ENCODE peak calls at places on chromosomes 16 and 17, in four cellular contexts. J is A549, I is SK-N-SH, X is HepG2. L is an unnamed sample.

GRCh38 chr17:69540356-69540755 is 125.9 kb downstream of the MAP2K6 start:
- DNase-seq in J (no peak), I (no peak), X (no peak), L (no peak)

GRCh38 chr17:73160980-73161630 is 3.7 kb upstream of the SSTR2 start:
- DNase-seq in J (no peak), I (no peak), X (no peak), L (no peak)

GRCh38 chr17:48663134-48663924 is 37.2 kb upstream of the HOXB9 start:
- DNase-seq in J (no peak), I (no peak), X (no peak), L (no peak)

GRCh38 chr17:50186661-50187402 is 14.6 kb downstream of the COL1A1 start:
- DNase-seq in J (no peak), I (no peak), X (no peak), L (no peak)

GRCh38 chr16:89482087-89482823 is 8.1 kb downstream of the ANKRD11 start:
- DNase-seq in J (no peak), I (no peak), X (no peak), L (no peak)

GRCh38 chr17:76758570-76758969 is 20.7 kb downstream of the MFSD11 start:
- DNase-seq in J (no peak), I (no peak), X (no peak), L (no peak)

GRCh38 chr17:12553625-12554024 is 112.1 kb upstream of the MYOCD start:
- DNase-seq in J (no peak), I (no peak), X (no peak), L (no peak)

GRCh38 chr17:82289822-82290541 is 16.5 kb upstream of the CSNK1D start:
- DNase-seq in J (no peak), I (no peak), X (peak; percentile 53), L (no peak)

GRCh38 chr17:56260421-56260820 is 107.1 kb downstream of the ANKFN1 start:
- DNase-seq in J (no peak), I (no peak), X (no peak), L (no peak)

GRCh38 chr17:61283043-61283442 is 116.6 kb upstream of the TBX2 start:
- DNase-seq in J (no peak), I (no peak), X (no peak), L (no peak)

GRCh38 chr17:61286449-61286848 is 113.2 kb upstream of the TBX2 start:
- DNase-seq in J (no peak), I (no peak), X (no peak), L (no peak)

GRCh38 chr17:61284174-61284573 is 115.5 kb upstream of the TBX2 start:
- DNase-seq in J (no peak), I (no peak), X (no peak), L (no peak)

GRCh38 chr17:61284746-61285145 is 114.9 kb upstream of the TBX2 start:
- DNase-seq in J (no peak), I (no peak), X (no peak), L (no peak)

GRCh38 chr17:61285483-61286320 is 113.9 kb upstream of the TBX2 start:
- DNase-seq in J (no peak), I (no peak), X (no peak), L (no peak)
- TF ChIP-seq PBX3 in J (no peak), I (no peak), X (no peak), L (no peak)

DNA sequence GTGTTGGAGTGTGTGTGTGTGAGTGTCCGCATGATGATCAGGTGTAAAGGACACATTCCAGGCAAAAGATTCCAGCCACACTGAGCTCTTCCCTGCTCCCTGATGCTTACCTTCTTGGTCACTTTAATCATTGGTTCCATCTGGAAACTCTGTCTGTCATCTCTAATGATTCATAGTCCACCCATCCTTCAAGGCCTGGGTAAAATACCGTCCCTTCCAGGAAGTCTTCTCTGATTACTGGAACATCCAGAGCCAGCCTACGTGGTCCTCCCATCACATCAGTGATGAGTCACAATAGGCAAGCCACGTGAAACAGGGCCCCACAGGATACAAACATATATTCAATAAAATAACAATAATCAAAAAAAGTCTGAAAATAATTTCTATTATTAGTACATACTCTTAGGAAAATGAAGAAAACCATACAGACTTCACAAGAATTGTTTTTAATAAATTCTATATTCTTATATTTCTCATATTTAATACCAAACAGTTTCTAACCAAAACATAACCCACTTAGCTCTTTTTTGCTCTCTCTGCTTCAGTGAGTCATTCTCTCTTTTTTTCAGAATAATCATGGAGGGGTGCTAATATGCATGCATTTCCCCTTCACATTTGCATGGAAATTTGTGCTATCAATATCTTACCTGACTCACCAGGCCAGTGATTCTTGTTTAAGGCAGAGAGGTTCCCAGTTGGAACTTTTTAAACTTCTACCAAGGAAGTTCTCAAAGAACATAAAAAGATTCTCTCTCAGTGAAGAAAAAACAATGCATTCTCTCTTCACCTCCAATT is 263.2 kb downstream of the TOX3 start:
- DNase-seq in J (no peak), I (no peak), X (no peak), L (no peak)
- TF ChIP-seq PBX3 in J (no peak), I (no peak), X (no peak), L (no peak)

GRCh38 chr16:23479138-23479537 is 26.1 kb upstream of the COG7 start:
- DNase-seq in J (no peak), I (no peak), X (no peak), L (no peak)

GRCh38 chr16:23482778-23483177 is 27.5 kb downstream of the GGA2 start:
- DNase-seq in J (no peak), I (no peak), X (no peak), L (no peak)

GRCh38 chr16:23476289-23476688 is 23.3 kb upstream of the COG7 start:
- DNase-seq in J (no peak), I (no peak), X (no peak), L (no peak)

GRCh38 chr16:23478566-23478965 is 25.6 kb upstream of the COG7 start:
- DNase-seq in J (no peak), I (no peak), X (no peak), L (no peak)
- TF ChIP-seq PBX3 in J (no peak), I (no peak), X (no peak), L (no peak)

GRCh38 chr16:1494711-1495110 is 1.6 kb downstream of the TELO2 start:
- DNase-seq in J (no peak), I (no peak), X (no peak), L (no peak)
- TF ChIP-seq PBX3 in J (no peak), I (no peak), X (no peak), L (no peak)